ENCODE peak calls at places on chromosomes 7 and 10, in seven cellular contexts. One of them, this sample, is unnamed.
A peak's percentile ranks its signal among the peaks of the same experiment; 100 is the strongest.

GRCh38 chr10:13668126-13668525 is 81.4 kb downstream of the PRPF18 start:
- DNase-seq in HCT116: no peak
- DNase-seq in GM12878: no peak
- DNase-seq in endothelial cell of umbilical vein: no peak
- DNase-seq in K562: no peak
- DNase-seq in H1: no peak
- DNase-seq in HepG2: no peak
- DNase-seq in this sample: no peak

GRCh38 chr10:63977329-63977923 is 456.2 kb downstream of the REEP3 start:
- DNase-seq in HCT116: peak; percentile 50
- DNase-seq in GM12878: no peak
- DNase-seq in endothelial cell of umbilical vein: peak; percentile 44
- DNase-seq in K562: peak; percentile 64
- DNase-seq in H1: no peak
- DNase-seq in HepG2: peak; percentile 43
- DNase-seq in this sample: peak; percentile 61

GRCh38 chr7:35508623-35509400 is 186.1 kb downstream of the HERPUD2 start:
- DNase-seq in HCT116: no peak
- DNase-seq in GM12878: no peak
- DNase-seq in endothelial cell of umbilical vein: no peak
- DNase-seq in K562: no peak
- DNase-seq in H1: no peak
- DNase-seq in HepG2: no peak
- DNase-seq in this sample: no peak

GRCh38 chr10:113129117-113129516 is 179.1 kb downstream of the TCF7L2 start:
- DNase-seq in HCT116: no peak
- DNase-seq in GM12878: no peak
- DNase-seq in endothelial cell of umbilical vein: no peak
- DNase-seq in K562: no peak
- DNase-seq in H1: no peak
- DNase-seq in HepG2: no peak
- DNase-seq in this sample: no peak

GRCh38 chr10:33073641-33074410 is 115.8 kb upstream of the ITGB1 start:
- DNase-seq in HCT116: no peak
- DNase-seq in GM12878: no peak
- DNase-seq in endothelial cell of umbilical vein: no peak
- DNase-seq in K562: no peak
- DNase-seq in H1: no peak
- DNase-seq in HepG2: no peak
- DNase-seq in this sample: no peak

GRCh38 chr7:139655305-139655704 is 122.5 kb downstream of the HIPK2 start:
- DNase-seq in HCT116: no peak
- DNase-seq in GM12878: no peak
- DNase-seq in endothelial cell of umbilical vein: no peak
- DNase-seq in K562: no peak
- DNase-seq in H1: no peak
- DNase-seq in HepG2: no peak
- DNase-seq in this sample: no peak

GRCh38 chr7:51121945-51122425 is 194.6 kb downstream of the COBL start:
- DNase-seq in HCT116: no peak
- DNase-seq in GM12878: no peak
- DNase-seq in endothelial cell of umbilical vein: peak; percentile 92
- DNase-seq in K562: no peak
- DNase-seq in H1: no peak
- DNase-seq in HepG2: no peak
- DNase-seq in this sample: no peak

GRCh38 chr7:45717537-45718235 is 143.5 kb downstream of the ADCY1 start:
- DNase-seq in HCT116: no peak
- DNase-seq in GM12878: no peak
- DNase-seq in endothelial cell of umbilical vein: no peak
- DNase-seq in K562: no peak
- DNase-seq in H1: no peak
- DNase-seq in HepG2: no peak
- DNase-seq in this sample: peak; percentile 7

GRCh38 chr10:112695539-112695938 is 248.5 kb downstream of the VTI1A start:
- DNase-seq in HCT116: no peak
- DNase-seq in GM12878: no peak
- DNase-seq in endothelial cell of umbilical vein: no peak
- DNase-seq in K562: no peak
- DNase-seq in H1: no peak
- DNase-seq in HepG2: peak; percentile 90
- DNase-seq in this sample: no peak

GRCh38 chr7:5476001-5476400 is 52.4 kb upstream of the TNRC18 start:
- DNase-seq in HCT116: no peak
- DNase-seq in GM12878: no peak
- DNase-seq in endothelial cell of umbilical vein: no peak
- DNase-seq in K562: no peak
- DNase-seq in H1: no peak
- DNase-seq in HepG2: no peak
- DNase-seq in this sample: no peak

GRCh38 chr7:30659312-30659711 is 22.9 kb downstream of the CRHR2 start:
- DNase-seq in HCT116: no peak
- DNase-seq in GM12878: no peak
- DNase-seq in endothelial cell of umbilical vein: no peak
- DNase-seq in K562: no peak
- DNase-seq in H1: no peak
- DNase-seq in HepG2: no peak
- DNase-seq in this sample: no peak

GRCh38 chr10:47259521-47259920 is 40.5 kb upstream of the GDF10 start:
- DNase-seq in HCT116: no peak
- DNase-seq in GM12878: no peak
- DNase-seq in endothelial cell of umbilical vein: no peak
- DNase-seq in K562: no peak
- DNase-seq in H1: no peak
- DNase-seq in HepG2: no peak
- DNase-seq in this sample: no peak

GRCh38 chr7:112132123-112132694 is 74.0 kb downstream of the DOCK4 start:
- DNase-seq in HCT116: no peak
- DNase-seq in GM12878: no peak
- DNase-seq in endothelial cell of umbilical vein: peak; percentile 95
- DNase-seq in K562: no peak
- DNase-seq in H1: no peak
- DNase-seq in HepG2: peak; percentile 69
- DNase-seq in this sample: peak; percentile 55

GRCh38 chr7:2024227-2024918 is 208.4 kb downstream of the MAD1L1 start:
- DNase-seq in HCT116: no peak
- DNase-seq in GM12878: no peak
- DNase-seq in endothelial cell of umbilical vein: no peak
- DNase-seq in K562: peak; percentile 58
- DNase-seq in H1: no peak
- DNase-seq in HepG2: peak; percentile 9
- DNase-seq in this sample: peak; percentile 30

GRCh38 chr7:156949541-156950380 is at the start of gene NOM1:
- DNase-seq in HCT116: peak; percentile 56
- DNase-seq in GM12878: peak; percentile 20
- DNase-seq in endothelial cell of umbilical vein: peak; percentile 80
- DNase-seq in K562: peak; percentile 97
- DNase-seq in H1: no peak
- DNase-seq in HepG2: peak; percentile 66
- DNase-seq in this sample: peak; percentile 99

GRCh38 chr10:49616421-49617230 is 2.8 kb downstream of the CHAT start:
- DNase-seq in HCT116: no peak
- DNase-seq in GM12878: no peak
- DNase-seq in endothelial cell of umbilical vein: no peak
- DNase-seq in K562: peak; percentile 16
- DNase-seq in H1: no peak
- DNase-seq in HepG2: no peak
- DNase-seq in this sample: no peak

GRCh38 chr7:127766831-127767489 is 115.0 kb downstream of the SND1 start:
- DNase-seq in HCT116: no peak
- DNase-seq in GM12878: no peak
- DNase-seq in endothelial cell of umbilical vein: no peak
- DNase-seq in K562: no peak
- DNase-seq in H1: no peak
- DNase-seq in HepG2: no peak
- DNase-seq in this sample: no peak

GRCh38 chr10:93224005-93224779 is 150.5 kb downstream of the CYP26A1 start:
- DNase-seq in HCT116: no peak
- DNase-seq in GM12878: peak; percentile 3
- DNase-seq in endothelial cell of umbilical vein: no peak
- DNase-seq in K562: no peak
- DNase-seq in H1: no peak
- DNase-seq in HepG2: no peak
- DNase-seq in this sample: no peak

GRCh38 chr10:93222876-93223275 is 149.2 kb downstream of the CYP26A1 start:
- DNase-seq in HCT116: no peak
- DNase-seq in GM12878: no peak
- DNase-seq in endothelial cell of umbilical vein: no peak
- DNase-seq in K562: no peak
- DNase-seq in H1: no peak
- DNase-seq in HepG2: no peak
- DNase-seq in this sample: no peak

GRCh38 chr10:93223336-93223735 is 149.6 kb downstream of the CYP26A1 start:
- DNase-seq in HCT116: no peak
- DNase-seq in GM12878: no peak
- DNase-seq in endothelial cell of umbilical vein: no peak
- DNase-seq in K562: no peak
- DNase-seq in H1: no peak
- DNase-seq in HepG2: no peak
- DNase-seq in this sample: no peak

GRCh38 chr10:93226619-93227018 is 152.9 kb downstream of the CYP26A1 start:
- DNase-seq in HCT116: no peak
- DNase-seq in GM12878: no peak
- DNase-seq in endothelial cell of umbilical vein: no peak
- DNase-seq in K562: no peak
- DNase-seq in H1: no peak
- DNase-seq in HepG2: no peak
- DNase-seq in this sample: no peak

GRCh38 chr10:93225938-93226337 is 152.2 kb downstream of the CYP26A1 start:
- DNase-seq in HCT116: no peak
- DNase-seq in GM12878: no peak
- DNase-seq in endothelial cell of umbilical vein: no peak
- DNase-seq in K562: no peak
- DNase-seq in H1: no peak
- DNase-seq in HepG2: no peak
- DNase-seq in this sample: peak; percentile 21
- H3K9ac ChIP-seq in HCT116: no peak overlapping the region
- H3K9ac ChIP-seq in GM12878: no peak overlapping the region
- H3K9ac ChIP-seq in endothelial cell of umbilical vein: no peak overlapping the region
- H3K9ac ChIP-seq in K562: no peak overlapping the region
- H3K9ac ChIP-seq in H1: no peak overlapping the region
- H3K9ac ChIP-seq in HepG2: no peak overlapping the region
- H3K9ac ChIP-seq in this sample: no peak overlapping the region

DNA sequence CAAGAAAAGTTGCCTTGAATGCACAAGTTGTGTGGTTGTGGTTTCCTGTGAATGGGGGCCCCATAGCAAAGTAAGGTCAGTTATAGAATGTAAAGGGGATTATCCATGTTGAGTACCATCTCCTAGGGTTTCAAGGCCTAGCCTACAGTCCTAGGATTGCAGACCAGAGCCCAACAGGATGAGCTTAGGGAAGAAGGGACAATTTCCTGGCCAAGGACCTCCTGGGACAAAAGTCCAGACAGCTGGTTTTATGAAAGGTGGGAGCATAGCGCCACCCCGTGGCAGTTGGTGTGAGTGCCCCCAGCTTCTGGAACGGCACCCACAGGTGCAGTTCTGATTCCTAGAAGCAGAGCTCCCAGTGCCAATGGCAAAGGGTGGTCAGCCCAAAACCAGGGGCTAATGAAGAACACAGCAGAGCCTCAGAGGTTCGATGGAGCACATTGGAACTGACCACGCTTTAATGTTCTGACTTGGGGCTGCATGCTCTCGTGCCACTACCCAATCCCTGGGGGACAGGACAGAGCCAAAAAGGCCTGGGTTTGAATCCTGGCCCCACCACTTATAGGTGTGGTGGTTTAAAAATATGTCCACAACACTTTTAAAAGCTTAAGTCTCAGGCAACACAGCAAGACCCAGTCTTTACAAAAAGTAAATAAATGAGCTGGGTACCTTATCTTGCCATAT is 25.8 kb upstream of the TMEM120A start:
- DNase-seq in HCT116: peak; percentile 47
- DNase-seq in GM12878: peak; percentile 34
- DNase-seq in endothelial cell of umbilical vein: peak; percentile 71
- DNase-seq in K562: peak; percentile 88
- DNase-seq in H1: peak; percentile 38
- DNase-seq in HepG2: peak; percentile 69
- DNase-seq in this sample: peak; percentile 85
- TF ChIP-seq MAX in HCT116: no peak
- TF ChIP-seq MAX in GM12878: no peak
- TF ChIP-seq MAX in endothelial cell of umbilical vein: no peak
- TF ChIP-seq MAX in K562: no peak
- TF ChIP-seq MAX in H1: no peak
- TF ChIP-seq MAX in HepG2: no peak
- TF ChIP-seq MAX in this sample: no peak

DNA sequence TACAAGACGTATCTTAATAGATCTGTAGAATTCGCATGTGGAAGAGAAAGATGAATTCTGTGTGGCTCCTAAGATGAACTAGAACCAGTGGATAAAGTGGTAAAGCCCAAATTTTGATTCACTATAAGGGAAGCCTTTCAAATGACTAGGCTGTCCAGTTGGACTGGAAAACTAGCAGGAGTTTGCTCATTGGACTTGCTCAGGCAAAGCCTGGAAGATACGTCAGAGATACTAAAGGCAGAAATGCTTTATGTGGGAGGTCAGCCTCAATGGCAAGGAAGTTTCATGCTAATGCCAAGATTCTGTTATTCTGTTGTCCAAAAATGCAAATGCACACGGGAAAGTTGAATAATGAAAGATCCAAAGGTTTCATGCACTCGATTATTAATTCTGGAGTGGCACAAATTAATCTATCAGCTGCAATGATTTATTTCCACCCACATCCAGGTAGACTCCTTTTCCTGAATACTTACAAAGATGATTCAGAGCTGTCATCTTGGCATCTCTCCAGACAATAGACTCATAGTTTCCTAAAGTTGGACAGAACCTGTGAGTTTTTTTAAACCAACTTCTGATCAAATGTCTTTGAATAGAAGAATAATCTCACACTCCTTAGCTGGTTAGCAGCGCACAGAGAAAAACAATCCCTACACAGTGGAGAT is 20.5 kb upstream of the PPP1R3C start:
- DNase-seq in HCT116: peak; percentile 80
- DNase-seq in GM12878: no peak
- DNase-seq in endothelial cell of umbilical vein: peak; percentile 13
- DNase-seq in K562: no peak
- DNase-seq in H1: no peak
- DNase-seq in HepG2: no peak
- DNase-seq in this sample: no peak
- H3K9ac ChIP-seq in HCT116: peak overlapping the region; percentile 4
- H3K9ac ChIP-seq in GM12878: no peak overlapping the region
- H3K9ac ChIP-seq in endothelial cell of umbilical vein: no peak overlapping the region
- H3K9ac ChIP-seq in K562: no peak overlapping the region
- H3K9ac ChIP-seq in H1: no peak overlapping the region
- H3K9ac ChIP-seq in HepG2: no peak overlapping the region
- H3K9ac ChIP-seq in this sample: peak overlapping the region; percentile 53

DNA sequence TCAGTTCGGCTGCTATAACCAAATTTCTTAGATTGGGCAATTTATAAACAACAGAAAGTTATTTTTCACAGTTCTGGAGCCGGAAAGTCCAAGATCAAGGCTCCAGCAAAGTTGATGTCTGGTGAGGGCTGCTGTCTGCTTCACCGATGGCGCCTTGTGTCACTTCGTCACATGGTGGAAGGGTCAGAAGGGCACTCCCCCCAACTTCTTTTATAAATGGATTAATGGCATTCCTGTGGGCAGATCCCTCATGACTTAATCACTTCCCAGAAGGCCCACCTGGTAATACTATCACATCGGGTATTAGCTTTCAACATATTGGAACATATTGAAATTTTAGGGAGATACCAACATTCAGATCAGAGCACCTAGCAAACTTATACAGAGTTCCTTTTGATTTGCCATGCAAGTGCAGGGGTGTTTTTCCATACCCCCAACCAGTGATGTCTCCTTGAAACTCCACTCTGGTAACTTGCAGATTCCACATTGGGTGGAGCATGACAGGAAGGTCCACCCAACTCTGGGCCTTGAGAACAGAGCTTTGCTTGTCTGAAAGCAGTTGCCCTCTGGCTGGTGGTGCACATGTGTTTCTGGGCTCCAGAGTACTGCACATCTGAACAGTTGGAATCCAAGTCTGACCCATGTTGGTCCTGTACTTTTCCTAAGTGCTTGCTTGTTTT is 85.1 kb upstream of the KMT2E start:
- DNase-seq in HCT116: no peak
- DNase-seq in GM12878: no peak
- DNase-seq in endothelial cell of umbilical vein: no peak
- DNase-seq in K562: no peak
- DNase-seq in H1: no peak
- DNase-seq in HepG2: no peak
- DNase-seq in this sample: no peak
- TF ChIP-seq MAX in HCT116: no peak
- TF ChIP-seq MAX in GM12878: no peak
- TF ChIP-seq MAX in endothelial cell of umbilical vein: no peak
- TF ChIP-seq MAX in K562: no peak
- TF ChIP-seq MAX in H1: no peak
- TF ChIP-seq MAX in HepG2: no peak
- TF ChIP-seq MAX in this sample: no peak

This sample was measured in SK-N-SH.